ENCODE peak calls at places on chromosomes 13 and 19, in seven cellular contexts. One of them, this sample, is unnamed.
A peak's percentile ranks its signal among the peaks of the same experiment; 100 is the strongest.

GRCh38 chr13:50422181-50423148 is 407.2 kb downstream of the KCNRG start:
- DNase-seq in IMR-90: no peak
- DNase-seq in H1: no peak
- DNase-seq in uterus: no peak
- DNase-seq in body of pancreas: no peak
- DNase-seq in spleen: no peak
- DNase-seq in right lobe of liver: no peak
- DNase-seq in this sample: no peak

GRCh38 chr19:20423381-20424207 is 142.0 kb downstream of the ZNF737 start:
- DNase-seq in IMR-90: peak; percentile 7
- DNase-seq in H1: peak; percentile 61
- DNase-seq in uterus: peak; percentile 54
- DNase-seq in body of pancreas: peak; percentile 70
- DNase-seq in spleen: peak; percentile 78
- DNase-seq in right lobe of liver: peak; percentile 45
- DNase-seq in this sample: peak; percentile 31

GRCh38 chr13:90485441-90485840 is 862.0 kb upstream of the MIR17HG start:
- DNase-seq in IMR-90: peak; percentile 65
- DNase-seq in H1: no peak
- DNase-seq in uterus: no peak
- DNase-seq in body of pancreas: no peak
- DNase-seq in spleen: no peak
- DNase-seq in right lobe of liver: no peak
- DNase-seq in this sample: no peak

GRCh38 chr13:44046428-44046827 is 166.7 kb downstream of the LACC1 start:
- DNase-seq in IMR-90: no peak
- DNase-seq in H1: no peak
- DNase-seq in uterus: no peak
- DNase-seq in body of pancreas: no peak
- DNase-seq in spleen: no peak
- DNase-seq in right lobe of liver: no peak
- DNase-seq in this sample: no peak

GRCh38 chr13:62193919-62194318 is 778.3 kb upstream of the PCDH20 start:
- DNase-seq in IMR-90: no peak
- DNase-seq in H1: no peak
- DNase-seq in uterus: no peak
- DNase-seq in body of pancreas: no peak
- DNase-seq in spleen: no peak
- DNase-seq in right lobe of liver: no peak
- DNase-seq in this sample: no peak

GRCh38 chr13:113034451-113035208 is 65.6 kb downstream of the MCF2L start:
- DNase-seq in IMR-90: peak; percentile 56
- DNase-seq in H1: peak; percentile 72
- DNase-seq in uterus: no peak
- DNase-seq in body of pancreas: peak; percentile 35
- DNase-seq in spleen: no peak
- DNase-seq in right lobe of liver: peak; percentile 63
- DNase-seq in this sample: no peak

GRCh38 chr13:28805193-28805819 is 14.8 kb upstream of the MTUS2 start:
- DNase-seq in IMR-90: no peak
- DNase-seq in H1: peak; percentile 96
- DNase-seq in uterus: no peak
- DNase-seq in body of pancreas: no peak
- DNase-seq in spleen: no peak
- DNase-seq in right lobe of liver: peak; percentile 74
- DNase-seq in this sample: peak; percentile 31

GRCh38 chr13:75666646-75667351 is 30.7 kb downstream of the LMO7 start:
- DNase-seq in IMR-90: peak; percentile 79
- DNase-seq in H1: no peak
- DNase-seq in uterus: no peak
- DNase-seq in body of pancreas: no peak
- DNase-seq in spleen: no peak
- DNase-seq in right lobe of liver: no peak
- DNase-seq in this sample: no peak

GRCh38 chr19:45713141-45713540 is 17.6 kb downstream of the FBXO46 start:
- DNase-seq in IMR-90: no peak
- DNase-seq in H1: no peak
- DNase-seq in uterus: no peak
- DNase-seq in body of pancreas: no peak
- DNase-seq in spleen: no peak
- DNase-seq in right lobe of liver: no peak
- DNase-seq in this sample: no peak

GRCh38 chr13:78750735-78751134 is 91.8 kb upstream of the OBI1 start:
- DNase-seq in IMR-90: no peak
- DNase-seq in H1: no peak
- DNase-seq in uterus: no peak
- DNase-seq in body of pancreas: no peak
- DNase-seq in spleen: no peak
- DNase-seq in right lobe of liver: no peak
- DNase-seq in this sample: no peak

GRCh38 chr13:22091222-22091970 is 420.5 kb downstream of the FGF9 start:
- DNase-seq in IMR-90: peak; percentile 79
- DNase-seq in H1: no peak
- DNase-seq in uterus: peak; percentile 30
- DNase-seq in body of pancreas: no peak
- DNase-seq in spleen: no peak
- DNase-seq in right lobe of liver: no peak
- DNase-seq in this sample: no peak

GRCh38 chr19:45598267-45599011 is 3.6 kb downstream of the GPR4 start:
- DNase-seq in IMR-90: no peak
- DNase-seq in H1: no peak
- DNase-seq in uterus: peak; percentile 30
- DNase-seq in body of pancreas: no peak
- DNase-seq in spleen: no peak
- DNase-seq in right lobe of liver: no peak
- DNase-seq in this sample: no peak

GRCh38 chr13:77919351-77920294 is 992 bp upstream of the EDNRB start:
- DNase-seq in IMR-90: peak; percentile 15
- DNase-seq in H1: peak; percentile 63
- DNase-seq in uterus: peak; percentile 40
- DNase-seq in body of pancreas: peak; percentile 23
- DNase-seq in spleen: peak; percentile 76
- DNase-seq in right lobe of liver: peak; percentile 47
- DNase-seq in this sample: no peak

GRCh38 chr13:34046457-34046856 is 228.5 kb downstream of the RFC3 start:
- DNase-seq in IMR-90: no peak
- DNase-seq in H1: no peak
- DNase-seq in uterus: no peak
- DNase-seq in body of pancreas: no peak
- DNase-seq in spleen: no peak
- DNase-seq in right lobe of liver: no peak
- DNase-seq in this sample: no peak

GRCh38 chr19:54455786-54456422 is 6.9 kb downstream of the LENG8 start:
- DNase-seq in IMR-90: no peak
- DNase-seq in H1: no peak
- DNase-seq in uterus: no peak
- DNase-seq in body of pancreas: no peak
- DNase-seq in spleen: no peak
- DNase-seq in right lobe of liver: no peak
- DNase-seq in this sample: no peak

GRCh38 chr13:94169783-94170513 is 309.5 kb downstream of the DCT start:
- DNase-seq in IMR-90: no peak
- DNase-seq in H1: no peak
- DNase-seq in uterus: no peak
- DNase-seq in body of pancreas: no peak
- DNase-seq in spleen: no peak
- DNase-seq in right lobe of liver: peak; percentile 75
- DNase-seq in this sample: no peak

GRCh38 chr19:17219286-17219685 is 4.1 kb downstream of the USE1 start:
- DNase-seq in IMR-90: no peak
- DNase-seq in H1: no peak
- DNase-seq in uterus: no peak
- DNase-seq in body of pancreas: no peak
- DNase-seq in spleen: no peak
- DNase-seq in right lobe of liver: no peak
- DNase-seq in this sample: no peak

GRCh38 chr19:17216058-17216670 is 1.0 kb downstream of the USE1 start:
- DNase-seq in IMR-90: no peak
- DNase-seq in H1: no peak
- DNase-seq in uterus: no peak
- DNase-seq in body of pancreas: peak; percentile 39
- DNase-seq in spleen: peak; percentile 82
- DNase-seq in right lobe of liver: no peak
- DNase-seq in this sample: no peak

GRCh38 chr19:17225051-17225450 is 975 bp upstream of the OCEL1 start:
- DNase-seq in IMR-90: no peak
- DNase-seq in H1: no peak
- DNase-seq in uterus: no peak
- DNase-seq in body of pancreas: no peak
- DNase-seq in spleen: no peak
- DNase-seq in right lobe of liver: no peak
- DNase-seq in this sample: no peak

GRCh38 chr19:17215125-17215971 is at the start of gene USE1:
- DNase-seq in IMR-90: peak; percentile 86
- DNase-seq in H1: peak; percentile 93
- DNase-seq in uterus: peak; percentile 91
- DNase-seq in body of pancreas: peak; percentile 91
- DNase-seq in spleen: peak; percentile 97
- DNase-seq in right lobe of liver: peak; percentile 93
- DNase-seq in this sample: peak; percentile 95

GRCh38 chr19:17220207-17220758 is 5.1 kb downstream of the USE1 start:
- DNase-seq in IMR-90: peak; percentile 71
- DNase-seq in H1: no peak
- DNase-seq in uterus: no peak
- DNase-seq in body of pancreas: no peak
- DNase-seq in spleen: no peak
- DNase-seq in right lobe of liver: no peak
- DNase-seq in this sample: peak; percentile 85
- TF ChIP-seq POLR2A in IMR-90: no peak
- TF ChIP-seq POLR2A in H1: no peak
- TF ChIP-seq POLR2A in uterus: no peak
- TF ChIP-seq POLR2A in body of pancreas: no peak
- TF ChIP-seq POLR2A in spleen: no peak
- TF ChIP-seq POLR2A in right lobe of liver: no peak
- TF ChIP-seq POLR2A in this sample: peak; percentile 62

GRCh38 chr19:55668603-55669348 is 6.2 kb upstream of the EPN1 start:
- DNase-seq in IMR-90: no peak
- DNase-seq in H1: no peak
- DNase-seq in uterus: no peak
- DNase-seq in body of pancreas: no peak
- DNase-seq in spleen: no peak
- DNase-seq in right lobe of liver: no peak
- DNase-seq in this sample: no peak

GRCh38 chr19:55666343-55667005 is 8.6 kb upstream of the EPN1 start:
- DNase-seq in IMR-90: no peak
- DNase-seq in H1: no peak
- DNase-seq in uterus: no peak
- DNase-seq in body of pancreas: no peak
- DNase-seq in spleen: no peak
- DNase-seq in right lobe of liver: no peak
- DNase-seq in this sample: no peak

GRCh38 chr19:55667006-55667381 is 8.0 kb upstream of the EPN1 start:
- DNase-seq in IMR-90: no peak
- DNase-seq in H1: no peak
- DNase-seq in uterus: no peak
- DNase-seq in body of pancreas: no peak
- DNase-seq in spleen: no peak
- DNase-seq in right lobe of liver: no peak
- DNase-seq in this sample: no peak

GRCh38 chr19:55667511-55667910 is 7.5 kb upstream of the EPN1 start:
- DNase-seq in IMR-90: no peak
- DNase-seq in H1: no peak
- DNase-seq in uterus: no peak
- DNase-seq in body of pancreas: no peak
- DNase-seq in spleen: no peak
- DNase-seq in right lobe of liver: no peak
- DNase-seq in this sample: no peak

GRCh38 chr19:55667958-55668357 is 7.1 kb upstream of the EPN1 start:
- DNase-seq in IMR-90: no peak
- DNase-seq in H1: no peak
- DNase-seq in uterus: no peak
- DNase-seq in body of pancreas: no peak
- DNase-seq in spleen: no peak
- DNase-seq in right lobe of liver: no peak
- DNase-seq in this sample: no peak
- TF ChIP-seq POLR2A in IMR-90: no peak
- TF ChIP-seq POLR2A in H1: no peak
- TF ChIP-seq POLR2A in uterus: no peak
- TF ChIP-seq POLR2A in body of pancreas: no peak
- TF ChIP-seq POLR2A in spleen: no peak
- TF ChIP-seq POLR2A in right lobe of liver: no peak
- TF ChIP-seq POLR2A in this sample: no peak

GRCh38 chr19:7703332-7703731 is 1.4 kb upstream of the FCER2 start:
- DNase-seq in IMR-90: no peak
- DNase-seq in H1: no peak
- DNase-seq in uterus: no peak
- DNase-seq in body of pancreas: no peak
- DNase-seq in spleen: peak; percentile 73
- DNase-seq in right lobe of liver: no peak
- DNase-seq in this sample: no peak

GRCh38 chr19:7704280-7705060 is 2.5 kb upstream of the FCER2 start:
- DNase-seq in IMR-90: no peak
- DNase-seq in H1: no peak
- DNase-seq in uterus: no peak
- DNase-seq in body of pancreas: no peak
- DNase-seq in spleen: peak; percentile 75
- DNase-seq in right lobe of liver: no peak
- DNase-seq in this sample: no peak

GRCh38 chr19:7706188-7706530 is 4.2 kb upstream of the FCER2 start:
- DNase-seq in IMR-90: no peak
- DNase-seq in H1: no peak
- DNase-seq in uterus: no peak
- DNase-seq in body of pancreas: no peak
- DNase-seq in spleen: no peak
- DNase-seq in right lobe of liver: no peak
- DNase-seq in this sample: no peak

GRCh38 chr19:7706662-7707454 is 4.9 kb upstream of the FCER2 start:
- DNase-seq in IMR-90: no peak
- DNase-seq in H1: no peak
- DNase-seq in uterus: no peak
- DNase-seq in body of pancreas: no peak
- DNase-seq in spleen: peak; percentile 78
- DNase-seq in right lobe of liver: no peak
- DNase-seq in this sample: no peak

GRCh38 chr19:7705387-7706187 is 3.7 kb upstream of the FCER2 start:
- DNase-seq in IMR-90: no peak
- DNase-seq in H1: no peak
- DNase-seq in uterus: no peak
- DNase-seq in body of pancreas: no peak
- DNase-seq in spleen: peak; percentile 96
- DNase-seq in right lobe of liver: no peak
- DNase-seq in this sample: no peak
- TF ChIP-seq POLR2A in IMR-90: no peak
- TF ChIP-seq POLR2A in H1: no peak
- TF ChIP-seq POLR2A in uterus: no peak
- TF ChIP-seq POLR2A in body of pancreas: no peak
- TF ChIP-seq POLR2A in spleen: no peak
- TF ChIP-seq POLR2A in right lobe of liver: no peak
- TF ChIP-seq POLR2A in this sample: no peak

DNA sequence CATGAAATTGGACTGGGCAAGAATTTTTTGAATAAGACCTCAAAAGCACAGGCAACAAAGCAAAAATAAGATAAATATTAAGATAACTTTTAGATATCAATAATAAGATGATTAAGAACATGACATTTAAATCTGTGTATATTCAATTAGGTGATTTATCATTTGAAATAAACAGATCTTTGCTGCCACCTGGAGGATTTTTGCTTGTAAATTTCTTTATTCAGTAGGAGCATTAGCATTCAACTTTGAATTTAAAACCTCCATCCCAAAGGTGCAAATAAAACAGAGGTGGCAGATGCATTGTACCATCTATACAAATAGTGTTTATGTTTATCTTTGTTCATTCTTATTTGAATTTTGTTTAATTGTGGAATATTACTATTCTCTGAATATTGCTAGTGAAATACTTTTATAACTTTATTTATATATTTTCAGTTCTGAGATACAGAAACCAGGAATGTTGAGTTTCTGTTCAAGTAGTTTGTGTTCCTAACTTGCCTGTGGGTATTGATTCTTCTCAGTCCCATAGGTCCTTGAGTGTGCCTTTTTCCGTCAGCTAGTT is 20.9 kb downstream of the COG6 start:
- DNase-seq in IMR-90: peak; percentile 39
- DNase-seq in H1: no peak
- DNase-seq in uterus: peak; percentile 23
- DNase-seq in body of pancreas: no peak
- DNase-seq in spleen: no peak
- DNase-seq in right lobe of liver: no peak
- DNase-seq in this sample: peak; percentile 76
- TF ChIP-seq POLR2A in IMR-90: no peak
- TF ChIP-seq POLR2A in H1: no peak
- TF ChIP-seq POLR2A in uterus: no peak
- TF ChIP-seq POLR2A in body of pancreas: no peak
- TF ChIP-seq POLR2A in spleen: no peak
- TF ChIP-seq POLR2A in right lobe of liver: no peak
- TF ChIP-seq POLR2A in this sample: no peak